ENCODE peak calls at places on chromosomes 13 and 19, in eight cellular contexts. D is upper lobe of left lung, E is sigmoid colon, Y is H1, L is transverse colon, Z is spleen, T is breast epithelium, W is stomach. P is an unnamed sample.

GRCh38 chr19:4425531-4425930 is 23.1 kb downstream of the CHAF1A start:
- DNase-seq in D (no peak), E (no peak), Y (no peak), L (no peak), Z (no peak), T (no peak), W (no peak), P (no peak)

GRCh38 chr19:2003901-2004300 is 11.6 kb downstream of the BTBD2 start:
- DNase-seq in D (no peak), E (no peak), Y (no peak), L (no peak), Z (no peak), T (no peak), W (no peak), P (no peak)

GRCh38 chr13:25632166-25632888 is 260.6 kb downstream of the ATP8A2 start:
- DNase-seq in D (no peak), E (no peak), Y (no peak), L (no peak), Z (no peak), T (no peak), W (no peak), P (no peak)

GRCh38 chr19:3880471-3881271 is at the start of gene ATCAY:
- DNase-seq in D (peak), E (no peak), Y (no peak), L (no peak), Z (no peak), T (no peak), W (no peak), P (no peak)

GRCh38 chr19:4057913-4058695 is 8.6 kb downstream of the ZBTB7A start:
- DNase-seq in D (peak), E (peak), Y (no peak), L (peak), Z (peak), T (peak), W (peak), P (no peak)

GRCh38 chr13:94251801-94252200 is 227.7 kb downstream of the DCT start:
- DNase-seq in D (no peak), E (no peak), Y (no peak), L (no peak), Z (no peak), T (no peak), W (no peak), P (no peak)

GRCh38 chr19:1245884-1246816 is 2.2 kb upstream of the MIDN start:
- DNase-seq in D (peak), E (peak), Y (no peak), L (peak), Z (peak), T (no peak), W (peak), P (no peak)

GRCh38 chr19:5591476-5591875 is 23.7 kb upstream of the TINCR start:
- DNase-seq in D (no peak), E (no peak), Y (no peak), L (no peak), Z (peak), T (no peak), W (no peak), P (no peak)

GRCh38 chr19:42345191-42345812 is 19.9 kb downstream of the MEGF8 start:
- DNase-seq in D (no peak), E (no peak), Y (no peak), L (no peak), Z (no peak), T (no peak), W (no peak), P (no peak)

GRCh38 chr19:33248954-33249613 is 23.4 kb upstream of the SLC7A10 start:
- DNase-seq in D (peak), E (no peak), Y (no peak), L (no peak), Z (peak), T (no peak), W (peak), P (no peak)

GRCh38 chr13:104577029-104577820 is 1511.0 kb upstream of the SLC10A2 start:
- DNase-seq in D (no peak), E (no peak), Y (no peak), L (no peak), Z (no peak), T (no peak), W (no peak), P (no peak)

GRCh38 chr19:11324079-11324661 is 15.3 kb downstream of the RAB3D start:
- DNase-seq in D (no peak), E (peak), Y (no peak), L (peak), Z (peak), T (peak), W (peak), P (no peak)

GRCh38 chr19:16334421-16334820 is 9.8 kb downstream of the KLF2 start:
- DNase-seq in D (no peak), E (no peak), Y (no peak), L (no peak), Z (no peak), T (no peak), W (no peak), P (no peak)

GRCh38 chr13:31747271-31747670 is 7.9 kb downstream of the RXFP2 start:
- DNase-seq in D (no peak), E (no peak), Y (no peak), L (no peak), Z (no peak), T (no peak), W (no peak), P (no peak)

GRCh38 chr19:8148410-8149231 is 771 bp downstream of the FBN3 start:
- DNase-seq in D (peak), E (no peak), Y (peak), L (no peak), Z (no peak), T (no peak), W (no peak), P (no peak)

GRCh38 chr19:30333291-30334065 is 38.7 kb upstream of the ZNF536 start:
- DNase-seq in D (no peak), E (no peak), Y (no peak), L (no peak), Z (no peak), T (no peak), W (no peak), P (no peak)

GRCh38 chr13:80695841-80696240 is 354.9 kb upstream of the SPRY2 start:
- DNase-seq in D (no peak), E (no peak), Y (no peak), L (no peak), Z (no peak), T (no peak), W (no peak), P (no peak)

GRCh38 chr13:41053384-41053826 is 7.9 kb upstream of the WBP4 start:
- DNase-seq in D (no peak), E (no peak), Y (no peak), L (no peak), Z (no peak), T (no peak), W (no peak), P (no peak)

GRCh38 chr13:73462241-73462640 is 403.4 kb downstream of the KLF5 start:
- DNase-seq in D (no peak), E (no peak), Y (no peak), L (no peak), Z (no peak), T (no peak), W (no peak), P (no peak)

GRCh38 chr19:12769689-12770088 is 5.7 kb downstream of the HOOK2 start:
- DNase-seq in D (peak), E (no peak), Y (peak), L (peak), Z (no peak), T (no peak), W (peak), P (no peak)

GRCh38 chr19:10587022-10587838 is at the start of gene AP1M2:
- DNase-seq in D (peak), E (no peak), Y (peak), L (peak), Z (no peak), T (no peak), W (peak), P (no peak)

GRCh38 chr19:13373599-13373998 is 132.7 kb downstream of the CACNA1A start:
- DNase-seq in D (no peak), E (no peak), Y (no peak), L (no peak), Z (no peak), T (no peak), W (no peak), P (no peak)

GRCh38 chr13:111051041-111051440 is 64.1 kb upstream of the ARHGEF7 start:
- DNase-seq in D (no peak), E (no peak), Y (no peak), L (no peak), Z (no peak), T (no peak), W (no peak), P (no peak)

GRCh38 chr19:38337360-38337653 is 1.7 kb downstream of the CATSPERG start:
- DNase-seq in D (no peak), E (no peak), Y (no peak), L (no peak), Z (no peak), T (no peak), W (no peak), P (no peak)

GRCh38 chr19:4198467-4199126 is 16.1 kb downstream of the ANKRD24 start:
- DNase-seq in D (peak), E (no peak), Y (no peak), L (no peak), Z (no peak), T (no peak), W (no peak), P (no peak)

GRCh38 chr13:75797719-75798118 is 161.6 kb downstream of the LMO7 start:
- DNase-seq in D (no peak), E (no peak), Y (no peak), L (no peak), Z (no peak), T (no peak), W (no peak), P (no peak)

GRCh38 chr13:27921961-27922910 is 2.4 kb downstream of the PDX1 start:
- DNase-seq in D (no peak), E (no peak), Y (no peak), L (no peak), Z (no peak), T (no peak), W (no peak), P (no peak)

GRCh38 chr13:66859078-66859477 is 371.1 kb downstream of the PCDH9 start:
- DNase-seq in D (no peak), E (no peak), Y (no peak), L (no peak), Z (no peak), T (no peak), W (no peak), P (no peak)

GRCh38 chr19:29690842-29691241 is 24.2 kb downstream of the C19orf12 start:
- DNase-seq in D (no peak), E (no peak), Y (no peak), L (no peak), Z (peak), T (no peak), W (no peak), P (no peak)

GRCh38 chr13:46961719-46962118 is 64.9 kb upstream of the HTR2A start:
- DNase-seq in D (no peak), E (no peak), Y (no peak), L (no peak), Z (no peak), T (no peak), W (no peak), P (no peak)

GRCh38 chr13:69970521-69970920 is 137.1 kb upstream of the ATXN8OS start:
- DNase-seq in D (no peak), E (no peak), Y (peak), L (no peak), Z (no peak), T (no peak), W (no peak), P (no peak)

DNA sequence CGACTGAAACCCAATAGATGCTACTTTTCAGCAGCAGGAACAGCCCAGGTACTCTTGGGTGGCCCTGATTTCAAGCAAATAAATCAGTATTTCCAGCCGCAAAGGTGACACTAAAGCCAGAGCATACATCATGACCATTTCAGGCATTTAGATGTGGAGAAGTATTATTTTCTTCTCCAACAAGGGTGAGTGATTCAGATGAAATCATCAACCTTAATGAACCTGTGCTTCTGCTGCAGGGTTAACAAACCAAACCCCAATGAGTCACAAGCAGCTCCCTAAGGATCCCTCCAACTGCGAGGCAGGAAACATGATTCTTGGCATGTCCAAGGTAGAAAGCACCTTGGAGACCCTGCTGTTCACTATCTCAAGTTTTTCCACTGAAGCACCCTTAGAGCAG is 32.7 kb downstream of the MBNL2 start:
- DNase-seq in D (no peak), E (no peak), Y (no peak), L (no peak), Z (no peak), T (no peak), W (no peak), P (no peak)
- TF ChIP-seq POLR2AphosphoS5 in D (no peak), E (no peak), Y (no peak), L (no peak), Z (no peak), T (no peak), W (peak), P (no peak)

GRCh38 chr19:57068326-57068725 is 51.5 kb upstream of the USP29 start:
- DNase-seq in D (no peak), E (no peak), Y (no peak), L (no peak), Z (no peak), T (no peak), W (no peak), P (no peak)

GRCh38 chr19:57071414-57071813 is 48.4 kb upstream of the USP29 start:
- DNase-seq in D (no peak), E (no peak), Y (no peak), L (no peak), Z (no peak), T (no peak), W (no peak), P (no peak)

GRCh38 chr19:57067440-57067839 is 52.3 kb upstream of the USP29 start:
- DNase-seq in D (no peak), E (no peak), Y (no peak), L (no peak), Z (no peak), T (no peak), W (no peak), P (no peak)

DNA sequence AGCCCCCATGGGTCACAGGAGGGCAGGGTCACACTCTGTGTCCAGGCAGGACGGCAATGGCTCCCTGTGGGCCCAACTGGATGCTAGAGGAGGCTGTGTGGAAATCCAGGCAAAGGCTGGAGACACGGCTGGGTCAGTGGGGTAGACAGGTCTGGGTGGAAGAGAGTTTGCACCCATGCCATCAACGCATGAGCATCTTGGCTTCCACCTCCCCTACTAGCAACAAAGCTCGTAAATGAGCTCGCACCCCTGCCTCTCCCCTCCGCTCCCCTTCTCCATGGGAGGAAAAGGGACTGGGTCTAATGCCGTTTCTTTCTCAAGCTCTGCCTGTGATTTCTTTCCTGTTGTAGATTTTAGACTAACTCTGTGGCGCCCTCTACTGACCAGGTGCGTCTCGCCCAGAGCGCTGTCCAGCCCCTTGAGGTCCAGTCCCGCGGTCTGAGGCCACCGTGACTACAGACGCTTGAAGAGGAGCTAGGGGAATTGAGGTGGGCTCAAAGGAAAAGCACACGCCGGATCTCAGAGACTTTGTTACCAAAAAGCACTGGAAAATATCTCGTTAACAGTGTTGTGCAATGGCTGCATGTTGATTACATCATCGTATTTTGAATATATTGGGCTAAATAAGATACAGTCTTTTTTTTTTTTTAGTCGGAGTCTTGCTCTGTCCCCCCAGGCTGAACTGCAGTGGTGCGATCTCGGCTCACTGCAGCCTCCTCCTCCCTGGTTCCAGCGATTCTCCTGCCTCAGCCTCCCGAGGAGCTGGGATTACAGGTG is 50.7 kb upstream of the USP29 start:
- DNase-seq in D (no peak), E (peak), Y (no peak), L (no peak), Z (no peak), T (no peak), W (no peak), P (no peak)
- TF ChIP-seq POLR2A in D (no peak), E (no peak), Y (no peak), L (no peak), Z (no peak), T (no peak), W (no peak), P (no peak)

GRCh38 chr19:48397636-48398328 is 4.3 kb downstream of the GRIN2D start:
- DNase-seq in D (no peak), E (no peak), Y (no peak), L (no peak), Z (no peak), T (no peak), W (no peak), P (no peak)

GRCh38 chr19:48401277-48401676 is 7.8 kb downstream of the GRIN2D start:
- DNase-seq in D (no peak), E (no peak), Y (no peak), L (no peak), Z (no peak), T (no peak), W (no peak), P (no peak)

GRCh38 chr19:48397263-48397635 is 3.8 kb downstream of the GRIN2D start:
- DNase-seq in D (no peak), E (no peak), Y (no peak), L (no peak), Z (no peak), T (no peak), W (no peak), P (no peak)

GRCh38 chr19:48398329-48399235 is 5.1 kb downstream of the GRIN2D start:
- DNase-seq in D (peak), E (peak), Y (peak), L (peak), Z (peak), T (peak), W (peak), P (no peak)

GRCh38 chr19:48400018-48400742 is 6.7 kb downstream of the GRIN2D start:
- DNase-seq in D (no peak), E (peak), Y (peak), L (peak), Z (no peak), T (no peak), W (peak), P (no peak)
- H3K4me3 ChIP-seq in D (no peak), E (no peak), Y (peak), L (no peak), Z (no peak), T (peak), W (no peak), P (no peak)

GRCh38 chr19:35345671-35346111 is 2.0 kb upstream of the FFAR1 start:
- DNase-seq in D (no peak), E (peak), Y (no peak), L (no peak), Z (peak), T (no peak), W (no peak), P (no peak)
- TF ChIP-seq POLR2AphosphoS5 in D (no peak), E (no peak), Y (no peak), L (no peak), Z (no peak), T (no peak), W (no peak), P (no peak)

GRCh38 chr19:53657778-53658177 is 26.0 kb downstream of the DPRX start:
- DNase-seq in D (no peak), E (no peak), Y (no peak), L (no peak), Z (no peak), T (no peak), W (no peak), P (no peak)
- TF ChIP-seq POLR2A in D (no peak), E (no peak), Y (no peak), L (no peak), Z (no peak), T (no peak), W (no peak), P (no peak)

DNA sequence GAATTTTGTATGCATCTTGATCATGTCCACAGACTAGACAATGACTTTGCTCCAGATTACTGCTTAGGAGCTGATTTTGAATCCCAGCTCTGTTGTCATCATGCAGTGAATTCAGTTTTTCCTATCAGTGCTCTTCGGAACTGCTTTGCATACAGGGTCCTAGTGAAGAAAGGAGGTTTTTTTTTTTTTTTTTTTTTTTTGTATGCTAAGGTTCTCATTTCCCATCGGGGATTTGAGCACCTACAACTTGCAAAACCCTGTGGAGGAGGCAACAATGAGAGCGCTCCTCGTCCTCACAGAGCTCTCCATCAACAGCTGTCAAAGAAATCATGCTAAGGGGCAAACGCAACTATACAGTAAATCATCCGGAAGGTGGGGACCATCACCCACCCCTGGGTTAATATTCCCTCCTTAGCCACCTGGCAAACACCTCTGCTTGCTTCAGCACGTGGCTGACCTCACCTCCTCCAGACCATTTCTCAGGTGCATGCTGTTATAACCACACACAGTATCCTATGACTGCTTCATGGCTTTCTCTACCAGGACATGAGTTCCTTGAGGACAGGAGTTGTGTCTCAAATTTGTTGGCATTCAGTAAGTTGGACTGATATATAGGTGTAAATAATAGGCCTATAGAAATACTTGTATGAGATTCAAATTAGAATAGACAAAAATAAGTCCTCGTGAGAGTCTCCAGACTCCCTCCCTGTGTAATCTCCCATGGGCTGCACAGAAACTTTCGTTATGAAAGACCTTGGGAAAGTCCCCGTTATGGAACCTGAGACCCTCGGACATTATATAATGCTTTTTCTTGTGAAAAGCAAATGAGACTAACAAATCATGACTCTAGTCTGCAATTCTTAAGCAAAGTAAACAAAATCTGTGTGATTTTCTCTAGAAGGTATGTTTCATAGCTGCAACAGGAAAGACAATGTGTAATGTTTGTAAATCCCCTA is 113.8 kb downstream of the KATNAL1 start:
- DNase-seq in D (no peak), E (no peak), Y (no peak), L (no peak), Z (no peak), T (no peak), W (no peak), P (no peak)
- H3K4me3 ChIP-seq in D (no peak), E (no peak), Y (no peak), L (no peak), Z (no peak), T (no peak), W (no peak), P (no peak)